ENCODE peak calls at places on chromosomes 5 and 9, in eight cellular contexts. I is pancreas, V is fibroblast of mammary gland, K is neural progenitor cell, M is sigmoid colon, Y is OCI-LY7, P is ascending aorta, Q is IMR-90. G is an unnamed sample.

GRCh38 chr9:36165766-36166149 is 3.4 kb upstream of the CCIN start:
- DNase-seq in K (no peak), I (no peak), V (peak), Y (no peak), Q (peak), P (no peak), M (no peak), G (no peak)

GRCh38 chr9:127366594-127366993 is 30.4 kb upstream of the SLC2A8 start:
- DNase-seq in M (no peak), Q (no peak), K (no peak), I (no peak), P (no peak), Y (no peak), V (no peak), G (no peak)

GRCh38 chr5:5404376-5404775 is 18.1 kb upstream of the ICE1 start:
- DNase-seq in V (no peak), K (no peak), P (no peak), Q (no peak), M (no peak), Y (no peak), I (no peak), G (no peak)

GRCh38 chr9:69432623-69433022 is 107.6 kb downstream of the ENTREP1 start:
- DNase-seq in V (no peak), I (no peak), P (no peak), K (no peak), Y (no peak), M (no peak), Q (no peak), G (no peak)

GRCh38 chr5:17412760-17413671 is 85.0 kb upstream of the TAF11L2 start:
- DNase-seq in K (peak), Y (peak), I (no peak), M (no peak), P (peak), V (peak), Q (no peak), G (no peak)

GRCh38 chr5:17255471-17256016 is 38.1 kb downstream of the BASP1 start:
- DNase-seq in M (no peak), I (no peak), Y (peak), Q (no peak), P (no peak), V (peak), K (no peak), G (no peak)

GRCh38 chr5:155532621-155533314 is 519.2 kb downstream of the KIF4B start:
- DNase-seq in M (no peak), V (peak), P (no peak), I (no peak), Q (no peak), Y (no peak), K (no peak), G (no peak)

GRCh38 chr5:54523534-54523933 is 6.0 kb downstream of the SNX18 start:
- DNase-seq in Y (no peak), P (no peak), M (no peak), I (no peak), V (no peak), Q (no peak), K (no peak), G (no peak)

GRCh38 chr9:96214639-96215038 is 87.3 kb downstream of the HSD17B3 start:
- DNase-seq in V (no peak), Q (no peak), P (no peak), M (no peak), K (peak), I (no peak), Y (no peak), G (no peak)

GRCh38 chr5:57650360-57651069 is 167.9 kb upstream of the ACTBL2 start:
- DNase-seq in P (no peak), V (peak), Y (peak), M (no peak), Q (peak), I (peak), K (peak), G (peak)

GRCh38 chr5:177458912-177459350 is 12.3 kb downstream of the PRR7 start:
- DNase-seq in I (no peak), M (peak), P (no peak), K (peak), Y (no peak), V (peak), Q (peak), G (no peak)

GRCh38 chr5:151742870-151743294 is 15.5 kb downstream of the ATOX1 start:
- DNase-seq in V (peak), Q (peak), M (peak), I (no peak), Y (no peak), K (peak), P (no peak), G (no peak)

DNA sequence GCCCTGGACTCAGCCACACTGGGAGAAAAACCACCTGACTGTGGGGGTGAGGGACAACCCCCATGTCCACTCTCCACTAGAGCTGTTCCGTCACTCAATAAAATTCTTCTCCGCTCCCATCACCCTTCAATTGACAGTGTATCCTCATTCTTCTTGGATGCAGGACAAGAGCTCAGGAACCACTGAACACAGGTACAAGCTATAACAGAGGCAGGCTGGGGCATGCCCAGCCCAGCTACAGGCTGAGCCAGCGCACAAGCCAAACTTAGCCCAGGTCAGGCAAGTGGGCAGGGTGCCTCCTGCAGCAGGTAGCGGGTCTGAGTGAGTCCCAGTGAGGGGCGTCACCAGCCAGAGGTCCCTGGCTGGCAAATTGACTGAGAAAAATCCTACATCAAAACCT is 183.4 kb downstream of the HINT1 start:
- DNase-seq in Q (no peak), P (no peak), Y (no peak), I (no peak), K (no peak), M (no peak), V (no peak), G (no peak)
- TF ChIP-seq CTCF in Q (no peak), P (no peak), Y (no peak), I (no peak), K (no peak), M (no peak), V (no peak), G (no peak)

GRCh38 chr5:43209060-43209459 is 17.0 kb downstream of the NIM1K start:
- DNase-seq in K (no peak), Q (no peak), V (no peak), Y (no peak), M (no peak), I (no peak), P (no peak), G (no peak)
- TF ChIP-seq CTCF in K (no peak), Q (no peak), V (no peak), Y (no peak), M (no peak), I (no peak), P (no peak), G (no peak)

GRCh38 chr5:168891175-168891812 is 312.1 kb upstream of the PANK3 start:
- DNase-seq in P (no peak), I (no peak), M (no peak), Y (no peak), K (no peak), Q (no peak), V (no peak), G (no peak)
- TF ChIP-seq CTCF in P (no peak), I (no peak), M (no peak), Y (no peak), K (no peak), Q (no peak), V (no peak), G (no peak)

GRCh38 chr9:91978739-91979414 is 28.8 kb upstream of the ROR2 start:
- DNase-seq in Q (peak), I (peak), P (no peak), K (peak), M (no peak), Y (peak), V (peak), G (peak)
- TF ChIP-seq CTCF in Q (peak), I (no peak), P (no peak), K (peak), M (no peak), Y (peak), V (peak), G (no peak)

GRCh38 chr5:3428355-3428754 is 167.3 kb upstream of the IRX1 start:
- DNase-seq in P (no peak), M (no peak), I (no peak), Q (no peak), K (peak), V (no peak), Y (no peak), G (no peak)
- TF ChIP-seq CTCF in P (no peak), M (no peak), I (no peak), Q (no peak), K (peak), V (no peak), Y (no peak), G (no peak)